ENCODE peak calls at places on chromosomes 4 and X, in seven cellular contexts. H is right cardiac atrium; B is stomach; G is epithelial cell of esophagus; Q is HL-60; N is HEK293T; W is activated CD8-positive, alpha-beta memory T cell treated with anti-CD3 and anti-CD28 coated beads, Interleukin-2, amount 50 U/mL, for 48 hours. A is an unnamed sample.

GRCh38 chr4:99657801-99658200 is at the start of gene C4orf54:
- DNase-seq in Q (no peak), N (no peak), B (no peak), H (no peak), W (no peak), G (peak; percentile 94), A (no peak)

GRCh38 chr4:23733476-23733875 is 156.4 kb downstream of the PPARGC1A start:
- DNase-seq in Q (no peak), N (no peak), B (no peak), H (no peak), W (no peak), G (no peak), A (peak; percentile 27)

GRCh38 chr4:8821151-8821950 is 50.3 kb downstream of the HMX1 start:
- DNase-seq in B (no peak), W (peak; percentile 18), H (no peak), Q (no peak), G (no peak), N (no peak), A (no peak)

GRCh38 chr4:62940229-62940628 is 1469.0 kb downstream of the TECRL start:
- DNase-seq in H (no peak), G (no peak), N (no peak), W (no peak), B (no peak), Q (no peak), A (no peak)

GRCh38 chrX:34813618-34814017 is 129.0 kb upstream of the FAM47B start:
- DNase-seq in W (no peak), H (no peak), Q (no peak), B (no peak), N (no peak), G (peak; percentile 36), A (no peak)

GRCh38 chrX:37871626-37872302 is 24.4 kb upstream of the DYNLT3 start:
- DNase-seq in H (no peak), N (peak; percentile 31), Q (no peak), W (no peak), G (peak; percentile 89), B (peak; percentile 29), A (peak; percentile 32)

GRCh38 chrX:53583571-53583970 is 102.9 kb downstream of the HUWE1 start:
- DNase-seq in Q (no peak), B (no peak), N (no peak), G (no peak), H (no peak), W (no peak), A (no peak)

GRCh38 chr4:145216532-145216931 is 36.1 kb upstream of the OTUD4 start:
- DNase-seq in N (no peak), B (no peak), H (no peak), W (no peak), Q (no peak), G (peak; percentile 54), A (peak; percentile 35)

GRCh38 chrX:12975999-12976558 is 1.2 kb downstream of the TMSB4X start:
- DNase-seq in W (peak; percentile 65), B (peak; percentile 40), Q (no peak), G (peak; percentile 34), N (no peak), H (peak; percentile 35), A (no peak)